ENCODE peak calls at places on chromosome 2, in four cellular contexts. Y is heart left ventricle, I is PC-3, H is gastrocnemius medialis. D is an unnamed sample.
A peak's percentile ranks its signal among the peaks of the same experiment; 100 is the strongest.

GRCh38 chr2:70626254-70626990 is 72.8 kb upstream of the TGFA start:
- DNase-seq in Y (no peak), I (no peak), H (no peak), D (no peak)

GRCh38 chr2:163345795-163346573 is 389.8 kb downstream of the FIGN start:
- DNase-seq in Y (no peak), I (peak; percentile 85), H (no peak), D (no peak)

GRCh38 chr2:138274421-138275291 is 226.9 kb upstream of the SPOPL start:
- DNase-seq in Y (no peak), I (peak; percentile 89), H (no peak), D (no peak)

GRCh38 chr2:170235860-170236638 is 58.1 kb downstream of the MYO3B start:
- DNase-seq in Y (no peak), I (peak; percentile 84), H (no peak), D (no peak)

GRCh38 chr2:68889500-68889899 is 18.3 kb upstream of the BMP10 start:
- DNase-seq in Y (no peak), I (no peak), H (no peak), D (no peak)

GRCh38 chr2:144848404-144848803 is 328.5 kb upstream of the ZEB2 start:
- DNase-seq in Y (no peak), I (no peak), H (no peak), D (no peak)

GRCh38 chr2:230627806-230628724 is 84.6 kb upstream of the CAB39 start:
- DNase-seq in Y (no peak), I (peak; percentile 53), H (no peak), D (no peak)

GRCh38 chr2:101012706-101013181 is 10.7 kb downstream of the RPL31 start:
- DNase-seq in Y (no peak), I (peak; percentile 78), H (no peak), D (peak; percentile 47)

GRCh38 chr2:56077352-56077915 is 106.4 kb upstream of the CCDC85A start:
- DNase-seq in Y (no peak), I (peak; percentile 68), H (no peak), D (no peak)

GRCh38 chr2:205681836-205682238 is 464 bp upstream of the NRP2 start:
- DNase-seq in Y (no peak), I (peak; percentile 10), H (no peak), D (no peak)

GRCh38 chr2:54581326-54582039 is 125.4 kb downstream of the SPTBN1 start:
- DNase-seq in Y (no peak), I (no peak), H (no peak), D (no peak)

GRCh38 chr2:154158101-154158500 is 286.4 kb downstream of the GALNT13 start:
- DNase-seq in Y (no peak), I (no peak), H (no peak), D (no peak)

DNA sequence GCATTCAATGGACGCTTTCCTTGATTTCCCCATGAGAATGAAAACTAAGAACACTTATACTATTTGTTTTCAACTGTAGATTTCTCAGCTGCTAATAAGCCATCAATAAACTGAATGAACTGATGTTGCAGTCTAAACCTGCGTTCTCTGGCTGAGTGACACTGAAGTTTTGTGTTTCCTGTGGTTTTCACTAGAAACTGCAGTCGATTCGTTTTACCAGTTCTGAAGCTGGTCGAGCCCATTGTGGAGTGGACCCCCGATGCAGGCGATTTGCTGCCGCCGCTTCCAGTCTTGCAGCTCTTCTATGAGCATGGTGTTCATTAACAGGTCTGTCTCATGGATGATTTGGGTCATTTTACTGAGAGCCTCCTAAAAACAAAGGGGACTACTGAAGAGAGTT is 50.6 kb upstream of the STAT1 start:
- DNase-seq in Y (no peak), I (no peak), H (no peak), D (no peak)
- H3K4me3 ChIP-seq in Y (no peak overlapping the region), I (no peak overlapping the region), H (no peak overlapping the region), D (no peak overlapping the region)

DNA sequence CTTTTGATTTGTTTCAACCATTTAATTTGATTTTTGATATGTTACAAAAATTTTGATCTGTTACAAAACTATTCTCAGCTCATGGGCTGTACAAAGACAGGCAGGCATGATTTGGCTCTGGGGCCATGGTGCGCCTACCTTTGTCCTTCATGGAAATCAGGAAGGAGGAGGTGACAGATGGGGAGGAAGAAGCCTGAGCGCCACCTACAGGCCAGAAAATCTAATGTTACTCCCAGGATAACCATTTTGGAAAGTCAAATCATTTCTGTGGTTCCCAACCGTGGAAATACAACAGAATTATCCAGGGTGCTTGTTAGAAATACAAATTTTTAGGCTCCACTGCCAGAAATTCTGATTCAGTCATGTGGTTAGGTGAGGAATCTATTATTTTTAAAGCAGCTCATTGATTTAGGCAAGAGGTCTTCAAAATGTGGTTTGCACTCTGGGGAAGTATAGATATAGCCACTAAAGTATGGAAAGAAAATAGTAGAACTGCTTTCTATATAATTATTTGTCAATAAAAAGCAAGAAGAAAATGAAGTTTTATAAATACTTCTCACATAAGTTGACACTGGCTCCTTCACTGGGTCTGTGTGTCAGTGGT is 93.9 kb downstream of the EVA1A start:
- DNase-seq in Y (no peak), I (peak; percentile 65), H (no peak), D (no peak)
- TF ChIP-seq CTCF in Y (peak; percentile 25), I (peak; percentile 81), H (no peak), D (no peak)

GRCh38 chr2:227370791-227371312 is 8.3 kb downstream of the TM4SF20 start:
- DNase-seq in Y (peak; percentile 61), I (peak; percentile 58), H (peak; percentile 28), D (peak; percentile 30)

GRCh38 chr2:227373389-227373788 is 5.7 kb downstream of the TM4SF20 start:
- DNase-seq in Y (no peak), I (no peak), H (no peak), D (no peak)

GRCh38 chr2:227376911-227377396 is 2.2 kb downstream of the TM4SF20 start:
- DNase-seq in Y (no peak), I (no peak), H (no peak), D (no peak)

GRCh38 chr2:227377461-227378351 is 1.4 kb downstream of the TM4SF20 start:
- DNase-seq in Y (no peak), I (no peak), H (no peak), D (no peak)

GRCh38 chr2:227374158-227374557 is 4.9 kb downstream of the TM4SF20 start:
- DNase-seq in Y (no peak), I (peak; percentile 26), H (no peak), D (no peak)
- H3K4me3 ChIP-seq in Y (no peak overlapping the region), I (no peak overlapping the region), H (no peak overlapping the region), D (no peak overlapping the region)

GRCh38 chr2:112220831-112221230 is 34.0 kb downstream of the ZC3H8 start:
- DNase-seq in Y (no peak), I (no peak), H (no peak), D (no peak)

GRCh38 chr2:112217854-112218253 is 37.0 kb downstream of the ZC3H8 start:
- DNase-seq in Y (no peak), I (no peak), H (no peak), D (no peak)

GRCh38 chr2:112220186-112220585 is 34.7 kb downstream of the ZC3H8 start:
- DNase-seq in Y (no peak), I (no peak), H (no peak), D (no peak)

GRCh38 chr2:112216158-112216557 is 38.7 kb downstream of the ZC3H8 start:
- DNase-seq in Y (no peak), I (peak; percentile 26), H (no peak), D (no peak)
- TF ChIP-seq CTCF in Y (no peak), I (peak; percentile 58), H (no peak), D (no peak)

GRCh38 chr2:175402591-175402990 is 221.1 kb upstream of the ATP5MC3 start:
- DNase-seq in Y (no peak), I (no peak), H (no peak), D (no peak)
- H3K4me3 ChIP-seq in Y (no peak overlapping the region), I (no peak overlapping the region), H (no peak overlapping the region), D (no peak overlapping the region)

DNA sequence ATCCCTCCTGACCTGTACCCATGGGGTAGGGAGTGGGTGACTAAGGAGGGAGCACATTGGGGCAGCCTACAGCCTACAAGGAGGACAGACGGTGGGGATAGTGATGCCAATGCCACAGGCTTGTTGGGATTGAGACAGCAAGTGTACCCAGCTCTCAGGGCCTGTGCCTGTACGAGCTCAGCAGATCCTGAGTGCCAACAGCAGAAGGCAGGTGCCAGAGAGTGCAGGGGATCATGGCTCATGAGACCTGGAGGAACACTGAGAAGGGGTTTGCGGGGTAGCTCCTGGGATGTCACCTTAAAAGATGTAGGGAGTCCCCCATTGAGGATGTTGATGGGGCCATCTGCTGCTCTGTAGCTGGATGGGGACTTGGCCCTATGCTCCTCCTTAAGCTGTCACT is 10.3 kb upstream of the SNED1 start:
- DNase-seq in Y (no peak), I (no peak), H (no peak), D (peak; percentile 77)
- TF ChIP-seq CTCF in Y (no peak), I (no peak), H (no peak), D (no peak)

DNA sequence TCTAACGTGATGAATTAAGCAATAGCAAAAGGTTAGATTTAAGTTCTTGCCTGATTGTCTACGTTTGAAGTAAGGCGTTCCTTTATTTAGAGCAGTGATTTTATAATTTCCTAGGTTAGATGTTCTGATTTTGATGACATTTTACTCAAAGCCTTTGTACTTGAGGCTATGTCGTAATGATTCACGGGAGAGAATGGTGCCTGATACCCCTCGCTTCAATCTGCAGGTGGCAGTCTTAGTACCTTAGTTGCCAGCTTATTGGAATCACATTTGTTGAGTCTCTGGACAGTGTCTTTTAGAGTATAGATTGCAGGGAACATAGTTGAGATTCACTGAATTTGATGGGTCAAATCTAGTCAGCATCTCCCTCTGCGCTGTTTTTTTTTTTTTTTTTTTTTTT is 89.5 kb downstream of the BIRC6 start:
- DNase-seq in Y (no peak), I (no peak), H (no peak), D (no peak)
- H3K4me3 ChIP-seq in Y (no peak overlapping the region), I (no peak overlapping the region), H (no peak overlapping the region), D (no peak overlapping the region)

DNA sequence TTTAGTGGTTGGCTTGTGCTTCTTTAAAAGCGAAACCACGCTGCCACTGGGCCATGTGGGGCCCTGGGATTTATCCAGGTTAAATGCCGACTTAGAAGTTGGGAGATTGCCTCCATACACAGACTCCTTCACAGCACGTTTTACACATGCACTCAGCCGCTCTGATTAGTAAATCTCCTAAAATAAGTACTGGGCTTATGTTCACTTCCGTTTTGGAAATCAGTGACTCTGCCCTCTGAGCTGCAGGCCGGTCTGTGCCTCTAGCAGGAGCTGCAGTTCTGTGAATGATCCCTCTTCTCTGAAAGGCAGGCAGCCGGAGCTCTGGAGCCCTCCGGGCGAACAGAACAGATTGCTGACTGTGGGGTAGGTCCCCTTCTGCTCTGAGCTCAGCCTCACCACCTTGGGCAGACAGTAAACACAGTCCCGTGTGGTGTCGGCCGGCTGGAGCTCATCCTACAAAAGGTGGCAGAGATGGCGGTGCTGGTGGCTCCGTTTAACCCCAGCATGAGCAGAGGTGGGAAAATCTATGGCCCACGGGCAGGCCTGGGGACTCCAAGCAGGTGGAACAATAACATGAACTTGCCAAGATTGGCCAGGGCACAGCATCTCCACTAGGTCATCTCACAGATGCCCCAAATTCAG is 9.8 kb upstream of the RAB17 start:
- DNase-seq in Y (peak; percentile 81), I (no peak), H (peak; percentile 85), D (no peak)
- TF ChIP-seq CTCF in Y (peak; percentile 27), I (no peak), H (peak; percentile 11), D (no peak)